ENCODE peak calls at places on chromosomes 1 and 21, in nine cellular contexts. M is CD8-positive, alpha-beta T cell; A is left lung; K is fibroblast of lung; L is MM.1S; P is neural progenitor cell; R is OCI-LY7; S is GM12878; X is pancreas. C is an unnamed sample.

GRCh38 chr1:221117548-221117951 is 238.3 kb downstream of the HLX start:
- DNase-seq in M (no peak), A (no peak), K (peak), L (no peak), P (no peak), R (no peak), S (no peak), X (peak), C (peak)

GRCh38 chr1:214707306-214708087 is 104.5 kb downstream of the CENPF start:
- DNase-seq in M (no peak), A (no peak), K (peak), L (no peak), P (no peak), R (no peak), S (no peak), X (no peak), C (no peak)

GRCh38 chr1:187226396-187226795 is 397.6 kb downstream of the PLA2G4A start:
- DNase-seq in M (no peak), A (no peak), K (peak), L (no peak), P (no peak), R (no peak), S (no peak), X (no peak), C (no peak)

GRCh38 chr1:39671793-39672550 is at the start of gene NT5C1A:
- DNase-seq in M (no peak), A (no peak), K (peak), L (peak), P (peak), R (no peak), S (no peak), X (peak), C (no peak)

GRCh38 chr1:16371725-16372124 is 4.7 kb downstream of the SZRD1 start:
- DNase-seq in M (no peak), A (no peak), K (peak), L (no peak), P (no peak), R (no peak), S (no peak), X (no peak), C (no peak)

GRCh38 chr1:2300004-2300771 is 72.1 kb downstream of the SKI start:
- DNase-seq in M (peak), A (no peak), K (no peak), L (peak), P (no peak), R (peak), S (peak), X (no peak), C (no peak)

GRCh38 chr21:44485254-44485793 is 30.0 kb downstream of the LRRC3 start:
- DNase-seq in M (no peak), A (no peak), K (no peak), L (no peak), P (peak), R (no peak), S (no peak), X (no peak), C (no peak)

GRCh38 chr1:196114193-196114592 is 494.0 kb downstream of the KCNT2 start:
- DNase-seq in M (no peak), A (no peak), K (peak), L (no peak), P (no peak), R (no peak), S (no peak), X (no peak), C (no peak)

GRCh38 chr21:37380349-37381323 is 14.1 kb downstream of the DYRK1A start:
- DNase-seq in M (no peak), A (no peak), K (no peak), L (no peak), P (peak), R (no peak), S (no peak), X (peak), C (no peak)

GRCh38 chr1:32052887-32053286 is 19.9 kb upstream of the TMEM39B start:
- DNase-seq in M (no peak), A (no peak), K (peak), L (no peak), P (no peak), R (no peak), S (no peak), X (no peak), C (no peak)

GRCh38 chr1:230725256-230726012 is 11.5 kb upstream of the AGT start:
- DNase-seq in M (no peak), A (no peak), K (no peak), L (no peak), P (no peak), R (no peak), S (no peak), X (no peak), C (no peak)

GRCh38 chr1:58065520-58065919 is 481.0 kb downstream of the OMA1 start:
- DNase-seq in M (no peak), A (no peak), K (no peak), L (no peak), P (peak), R (no peak), S (no peak), X (no peak), C (no peak)

GRCh38 chr1:43932786-43933385 is 715 bp upstream of the ARTN start:
- DNase-seq in M (no peak), A (no peak), K (peak), L (no peak), P (no peak), R (no peak), S (no peak), X (no peak), C (no peak)

GRCh38 chr1:43931711-43932660 is 1.6 kb upstream of the ARTN start:
- DNase-seq in M (no peak), A (no peak), K (no peak), L (peak), P (no peak), R (no peak), S (no peak), X (no peak), C (no peak)

GRCh38 chr1:43934986-43935324 is 1.4 kb downstream of the ARTN start:
- DNase-seq in M (no peak), A (no peak), K (no peak), L (no peak), P (no peak), R (no peak), S (no peak), X (no peak), C (no peak)

GRCh38 chr1:43934279-43934985 is 831 bp downstream of the ARTN start:
- DNase-seq in M (peak), A (peak), K (peak), L (peak), P (peak), R (peak), S (no peak), X (peak), C (peak)

GRCh38 chr1:43933386-43934278 is at the start of gene ARTN:
- DNase-seq in M (no peak), A (peak), K (no peak), L (no peak), P (peak), R (no peak), S (no peak), X (peak), C (no peak)
- H3K4me3 ChIP-seq in M (no peak), A (peak), K (peak), L (peak), P (peak), R (no peak), S (peak), X (peak), C (peak)

GRCh38 chr1:22321917-22322316 is 129.7 kb upstream of the ZBTB40 start:
- DNase-seq in M (no peak), A (no peak), K (no peak), L (no peak), P (no peak), R (no peak), S (no peak), X (no peak), C (no peak)

GRCh38 chr1:22323846-22324504 is 127.7 kb upstream of the ZBTB40 start:
- DNase-seq in M (no peak), A (no peak), K (no peak), L (no peak), P (no peak), R (no peak), S (no peak), X (no peak), C (no peak)

GRCh38 chr1:22320703-22321344 is 130.8 kb upstream of the ZBTB40 start:
- DNase-seq in M (no peak), A (no peak), K (no peak), L (no peak), P (no peak), R (no peak), S (no peak), X (no peak), C (no peak)

GRCh38 chr1:22325531-22326371 is 125.9 kb upstream of the ZBTB40 start:
- DNase-seq in M (no peak), A (no peak), K (no peak), L (no peak), P (no peak), R (no peak), S (no peak), X (no peak), C (no peak)

DNA sequence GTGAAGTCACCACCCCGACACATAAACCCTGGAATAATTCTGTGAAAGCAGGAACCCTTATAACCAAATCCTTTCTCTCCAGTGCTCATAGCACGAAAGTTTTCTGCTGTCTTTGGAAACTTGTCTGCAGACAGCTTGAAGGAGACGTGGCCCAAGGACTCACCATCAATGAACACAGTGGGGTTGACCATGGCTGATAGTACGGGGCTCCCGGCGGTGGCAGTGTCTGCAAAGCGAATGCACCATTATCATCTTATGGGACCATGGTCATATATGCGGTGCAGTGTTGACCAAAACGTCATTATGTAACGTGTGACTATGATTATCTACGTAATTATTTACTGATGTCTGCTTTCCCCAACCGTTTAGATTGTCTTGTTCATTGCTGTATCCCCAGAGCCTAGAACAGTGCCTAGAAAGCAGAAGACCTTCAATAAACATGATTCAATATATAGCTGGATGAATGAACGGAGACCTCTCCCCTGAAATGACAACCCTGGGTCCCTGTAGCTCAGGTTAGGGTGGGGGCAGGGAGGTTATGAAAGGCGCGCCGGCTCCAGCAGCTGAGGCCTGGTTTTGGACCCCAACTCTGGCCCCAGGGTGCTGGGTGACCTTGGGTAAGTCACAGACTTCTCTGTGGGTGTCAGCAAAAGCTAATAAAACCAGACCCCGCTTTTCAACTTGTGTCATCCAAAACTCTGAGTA is 128.4 kb upstream of the ZBTB40 start:
- DNase-seq in M (no peak), A (no peak), K (no peak), L (no peak), P (no peak), R (no peak), S (no peak), X (no peak), C (no peak)
- TF ChIP-seq CTCF in M (no peak), A (no peak), K (no peak), L (no peak), P (no peak), R (no peak), S (no peak), X (no peak), C (no peak)

GRCh38 chr1:81921344-81921743 is 120.6 kb downstream of the ADGRL2 start:
- DNase-seq in M (no peak), A (no peak), K (no peak), L (no peak), P (no peak), R (no peak), S (no peak), X (no peak), C (no peak)
- H3K4me3 ChIP-seq in M (no peak), A (no peak), K (no peak), L (no peak), P (no peak), R (no peak), S (no peak), X (no peak), C (no peak)

GRCh38 chr1:207224666-207225065 is 96.8 kb upstream of the CD55 start:
- DNase-seq in M (no peak), A (no peak), K (no peak), L (no peak), P (no peak), R (no peak), S (no peak), X (no peak), C (no peak)
- TF ChIP-seq CTCF in M (no peak), A (no peak), K (no peak), L (no peak), P (no peak), R (no peak), S (no peak), X (no peak), C (no peak)

DNA sequence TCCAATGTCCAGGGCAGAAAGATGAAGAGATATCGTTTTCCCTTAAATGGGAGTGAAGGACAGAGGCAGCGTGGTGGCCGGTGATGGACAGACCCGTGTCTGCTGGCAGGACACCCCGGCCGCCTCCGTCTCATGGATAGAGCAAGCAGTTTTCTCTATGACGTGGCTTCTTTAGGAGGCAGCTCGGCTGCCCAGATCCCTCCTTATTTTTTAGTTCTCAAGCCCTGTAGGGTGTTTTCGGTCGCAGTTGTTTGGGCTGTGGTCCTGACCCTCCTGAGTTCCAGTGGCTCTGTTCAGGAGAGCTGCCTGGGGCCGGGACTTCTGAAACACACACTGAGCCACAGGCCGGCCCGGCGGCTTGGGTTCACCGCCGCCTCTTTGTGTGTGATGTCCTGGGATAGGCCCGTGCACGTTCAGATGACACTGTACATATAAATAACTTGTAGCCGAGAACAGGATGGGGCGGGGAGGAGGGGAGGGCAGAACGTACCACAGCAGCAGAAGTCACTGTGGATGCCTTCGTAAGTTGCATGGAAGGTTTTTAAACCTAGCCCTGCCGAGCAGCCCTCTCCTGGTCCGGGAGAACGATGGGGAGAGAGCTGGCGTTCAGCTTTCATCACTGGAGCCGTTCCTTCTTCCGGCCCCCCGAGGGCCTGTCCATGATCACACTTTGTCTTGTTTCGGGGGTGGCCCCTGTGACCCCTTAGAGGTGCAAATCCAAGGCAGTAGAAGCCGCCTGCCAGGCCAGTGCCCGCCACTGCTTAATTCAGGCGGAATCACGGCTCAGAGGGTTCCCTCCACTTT is 65.2 kb downstream of the SIK1 start:
- DNase-seq in M (peak), A (peak), K (no peak), L (peak), P (no peak), R (peak), S (peak), X (no peak), C (no peak)
- H3K4me3 ChIP-seq in M (peak), A (peak), K (no peak), L (peak), P (no peak), R (peak), S (peak), X (no peak), C (no peak)

GRCh38 chr1:200916152-200916551 is 21.5 kb downstream of the INAVA start:
- DNase-seq in M (no peak), A (no peak), K (no peak), L (no peak), P (peak), R (no peak), S (no peak), X (no peak), C (no peak)
- TF ChIP-seq CTCF in M (no peak), A (no peak), K (no peak), L (peak), P (peak), R (no peak), S (no peak), X (no peak), C (no peak)

GRCh38 chr1:81780705-81781454 is 19.9 kb upstream of the ADGRL2 start:
- DNase-seq in M (no peak), A (no peak), K (no peak), L (no peak), P (no peak), R (no peak), S (no peak), X (no peak), C (no peak)
- H3K4me3 ChIP-seq in M (no peak), A (no peak), K (no peak), L (no peak), P (no peak), R (no peak), S (no peak), X (no peak), C (no peak)

DNA sequence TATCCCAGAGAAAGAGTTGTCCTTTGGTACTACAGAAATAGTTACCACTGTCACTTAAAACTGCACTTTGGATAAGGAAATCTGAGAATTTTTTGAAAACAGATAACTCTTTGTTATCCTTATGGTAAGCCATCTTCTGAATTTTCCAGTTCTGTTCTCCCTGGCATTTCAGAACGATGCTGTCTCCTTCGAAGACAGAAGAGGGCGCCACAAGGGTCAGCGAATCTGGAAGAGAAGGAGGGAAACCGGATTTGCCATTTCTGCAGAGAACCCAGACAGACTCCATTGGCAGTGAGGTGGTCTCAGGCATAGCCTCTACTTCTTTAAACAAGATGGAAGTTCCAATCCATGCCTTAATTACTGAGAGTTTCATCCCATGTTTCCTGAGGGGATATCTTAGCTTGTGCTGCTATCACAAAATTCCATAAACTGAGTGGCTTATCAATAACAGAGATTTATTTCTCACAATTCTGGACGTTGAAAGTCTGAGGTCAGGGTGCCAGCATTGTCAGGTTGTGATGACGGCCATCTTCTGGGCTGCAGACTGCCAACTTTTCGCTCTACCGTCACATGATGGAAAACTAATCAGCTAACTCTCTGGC is 6.4 kb downstream of the FCRL2 start:
- DNase-seq in M (no peak), A (no peak), K (no peak), L (no peak), P (peak), R (no peak), S (no peak), X (no peak), C (no peak)
- TF ChIP-seq CTCF in M (no peak), A (no peak), K (no peak), L (peak), P (peak), R (peak), S (peak), X (no peak), C (no peak)

DNA sequence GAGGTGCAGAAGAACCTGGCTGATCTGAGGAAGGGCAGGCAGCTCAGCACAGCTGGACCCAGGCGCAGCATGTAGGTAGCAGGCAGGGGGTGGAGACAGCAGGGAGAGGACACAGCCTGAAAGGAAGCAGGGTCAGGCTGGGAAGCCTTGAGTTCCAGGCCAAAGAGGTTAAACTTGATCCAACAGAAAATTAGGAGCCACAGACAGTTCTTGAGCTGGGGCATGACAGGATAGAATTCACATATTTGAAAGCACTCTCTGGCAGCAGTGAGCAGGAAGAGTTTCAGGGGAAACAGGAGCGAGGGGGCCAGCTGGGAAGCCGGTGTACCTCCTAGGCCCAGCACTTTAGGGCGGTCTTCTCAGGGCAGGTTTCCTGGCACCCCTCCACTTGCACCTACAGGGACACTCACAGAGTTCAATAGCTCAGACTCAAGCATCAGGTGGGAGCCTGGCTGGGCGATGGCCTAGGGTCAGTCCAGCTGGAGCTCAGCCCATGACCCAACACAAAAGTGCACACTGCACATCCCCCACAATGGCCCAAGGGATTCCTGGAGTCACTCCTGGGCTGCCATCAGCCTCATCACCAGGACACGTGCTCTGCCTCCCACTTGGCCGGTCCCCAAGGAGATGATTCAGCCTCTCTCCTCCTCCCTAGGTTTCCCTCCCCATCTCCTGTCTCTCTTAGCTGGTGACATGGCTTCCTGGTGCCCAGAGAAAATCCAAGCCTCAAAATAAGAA is 22.7 kb downstream of the MATN1 start:
- DNase-seq in M (no peak), A (no peak), K (peak), L (no peak), P (no peak), R (no peak), S (no peak), X (no peak), C (peak)
- H3K4me3 ChIP-seq in M (no peak), A (no peak), K (no peak), L (no peak), P (no peak), R (no peak), S (no peak), X (no peak), C (no peak)

DNA sequence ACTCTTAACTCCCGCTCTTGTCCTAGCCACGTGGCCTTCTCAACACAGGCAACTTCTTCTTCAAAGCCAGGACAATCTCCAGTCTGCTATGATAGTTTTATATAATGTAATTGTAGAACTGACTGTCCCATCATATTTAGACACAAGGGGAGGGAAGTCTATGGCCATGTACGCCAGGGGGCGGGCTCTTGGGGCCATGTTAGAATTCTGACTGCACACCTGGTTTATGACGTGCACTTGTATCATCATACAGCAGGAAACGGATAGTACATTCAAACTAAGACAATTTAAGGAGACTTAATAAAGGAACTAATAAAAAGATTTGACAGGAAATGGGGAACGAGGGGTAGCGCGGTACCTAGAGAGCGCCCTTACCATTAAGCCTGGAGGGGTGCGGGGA is 21.5 kb downstream of the DMRTB1 start:
- DNase-seq in M (no peak), A (no peak), K (no peak), L (no peak), P (no peak), R (no peak), S (no peak), X (no peak), C (no peak)
- TF ChIP-seq CTCF in M (no peak), A (no peak), K (no peak), L (no peak), P (no peak), R (no peak), S (no peak), X (no peak), C (no peak)